ENCODE peak calls at places on chromosome 12, in ten cellular contexts. One of them, this sample, is unnamed.

GRCh38 chr12:14913381-14913781 is 25.0 kb downstream of the ERP27 start:
- DNase-seq in glutamatergic neuron: peak; percentile 64
- DNase-seq in islet precursor cell: peak; percentile 98
- DNase-seq in stomach: peak; percentile 38
- DNase-seq in stimulated activated CD4-positive, alpha-beta T cell treated with anti-CD3 and anti-CD28 coated beads, Interleukin-15, amount 100 ng/mL, for 1 hour: no peak
- DNase-seq in NCI-H82: no peak
- DNase-seq in activated naive CD4-positive, alpha-beta T cell treated with anti-CD3 and anti-CD28 coated beads for 36 hours: no peak
- DNase-seq in GM12878: no peak
- DNase-seq in activated T-helper 1 cell treated with anti-CD3 and anti-CD28 coated beads, Interleukin-12 subunit alpha, Interleukin-12 subunit beta, Interleukin-2, Interleukin-4 antibody, amounts not matched to agents 30 ng/mL and 10 ng/mL and 1 ng/mL, durations not matched to agents 14 hours and 24 hours and 36 hours: no peak
- DNase-seq in CD8-positive, alpha-beta T cell: no peak
- DNase-seq in this sample: no peak

GRCh38 chr12:23556661-23557060 is 392.8 kb downstream of the SOX5 start:
- DNase-seq in NCI-H82: no peak
- DNase-seq in GM12878: no peak
- DNase-seq in activated naive CD4-positive, alpha-beta T cell treated with anti-CD3 and anti-CD28 coated beads for 36 hours: no peak
- DNase-seq in stimulated activated CD4-positive, alpha-beta T cell treated with anti-CD3 and anti-CD28 coated beads, Interleukin-15, amount 100 ng/mL, for 1 hour: no peak
- DNase-seq in stomach: no peak
- DNase-seq in islet precursor cell: no peak
- DNase-seq in activated T-helper 1 cell treated with anti-CD3 and anti-CD28 coated beads, Interleukin-12 subunit alpha, Interleukin-12 subunit beta, Interleukin-2, Interleukin-4 antibody, amounts not matched to agents 30 ng/mL and 10 ng/mL and 1 ng/mL, durations not matched to agents 14 hours and 24 hours and 36 hours: no peak
- DNase-seq in CD8-positive, alpha-beta T cell: no peak
- DNase-seq in glutamatergic neuron: no peak
- DNase-seq in this sample: no peak

GRCh38 chr12:62162214-62162613 is 98.0 kb upstream of the USP15 start:
- DNase-seq in stimulated activated CD4-positive, alpha-beta T cell treated with anti-CD3 and anti-CD28 coated beads, Interleukin-15, amount 100 ng/mL, for 1 hour: no peak
- DNase-seq in islet precursor cell: no peak
- DNase-seq in activated naive CD4-positive, alpha-beta T cell treated with anti-CD3 and anti-CD28 coated beads for 36 hours: no peak
- DNase-seq in activated T-helper 1 cell treated with anti-CD3 and anti-CD28 coated beads, Interleukin-12 subunit alpha, Interleukin-12 subunit beta, Interleukin-2, Interleukin-4 antibody, amounts not matched to agents 30 ng/mL and 10 ng/mL and 1 ng/mL, durations not matched to agents 14 hours and 24 hours and 36 hours: no peak
- DNase-seq in NCI-H82: no peak
- DNase-seq in glutamatergic neuron: no peak
- DNase-seq in GM12878: no peak
- DNase-seq in stomach: no peak
- DNase-seq in CD8-positive, alpha-beta T cell: no peak
- DNase-seq in this sample: no peak

GRCh38 chr12:59484575-59484974 is 111.3 kb upstream of the SLC16A7 start:
- DNase-seq in NCI-H82: no peak
- DNase-seq in islet precursor cell: no peak
- DNase-seq in stimulated activated CD4-positive, alpha-beta T cell treated with anti-CD3 and anti-CD28 coated beads, Interleukin-15, amount 100 ng/mL, for 1 hour: no peak
- DNase-seq in CD8-positive, alpha-beta T cell: no peak
- DNase-seq in glutamatergic neuron: no peak
- DNase-seq in stomach: no peak
- DNase-seq in GM12878: no peak
- DNase-seq in activated T-helper 1 cell treated with anti-CD3 and anti-CD28 coated beads, Interleukin-12 subunit alpha, Interleukin-12 subunit beta, Interleukin-2, Interleukin-4 antibody, amounts not matched to agents 30 ng/mL and 10 ng/mL and 1 ng/mL, durations not matched to agents 14 hours and 24 hours and 36 hours: no peak
- DNase-seq in activated naive CD4-positive, alpha-beta T cell treated with anti-CD3 and anti-CD28 coated beads for 36 hours: no peak
- DNase-seq in this sample: no peak

GRCh38 chr12:72673853-72674252 is 401.7 kb downstream of the TRHDE start:
- DNase-seq in GM12878: peak; percentile 3
- DNase-seq in stimulated activated CD4-positive, alpha-beta T cell treated with anti-CD3 and anti-CD28 coated beads, Interleukin-15, amount 100 ng/mL, for 1 hour: no peak
- DNase-seq in glutamatergic neuron: no peak
- DNase-seq in CD8-positive, alpha-beta T cell: no peak
- DNase-seq in activated T-helper 1 cell treated with anti-CD3 and anti-CD28 coated beads, Interleukin-12 subunit alpha, Interleukin-12 subunit beta, Interleukin-2, Interleukin-4 antibody, amounts not matched to agents 30 ng/mL and 10 ng/mL and 1 ng/mL, durations not matched to agents 14 hours and 24 hours and 36 hours: no peak
- DNase-seq in NCI-H82: no peak
- DNase-seq in stomach: no peak
- DNase-seq in activated naive CD4-positive, alpha-beta T cell treated with anti-CD3 and anti-CD28 coated beads for 36 hours: no peak
- DNase-seq in islet precursor cell: no peak
- DNase-seq in this sample: no peak

GRCh38 chr12:101298426-101298825 is 18.5 kb downstream of the UTP20 start:
- DNase-seq in GM12878: no peak
- DNase-seq in stomach: no peak
- DNase-seq in stimulated activated CD4-positive, alpha-beta T cell treated with anti-CD3 and anti-CD28 coated beads, Interleukin-15, amount 100 ng/mL, for 1 hour: no peak
- DNase-seq in activated naive CD4-positive, alpha-beta T cell treated with anti-CD3 and anti-CD28 coated beads for 36 hours: no peak
- DNase-seq in NCI-H82: no peak
- DNase-seq in CD8-positive, alpha-beta T cell: no peak
- DNase-seq in islet precursor cell: no peak
- DNase-seq in activated T-helper 1 cell treated with anti-CD3 and anti-CD28 coated beads, Interleukin-12 subunit alpha, Interleukin-12 subunit beta, Interleukin-2, Interleukin-4 antibody, amounts not matched to agents 30 ng/mL and 10 ng/mL and 1 ng/mL, durations not matched to agents 14 hours and 24 hours and 36 hours: no peak
- DNase-seq in glutamatergic neuron: no peak
- DNase-seq in this sample: no peak

GRCh38 chr12:121227294-121227693 is 17.4 kb downstream of the P2RX4 start:
- DNase-seq in islet precursor cell: peak; percentile 94
- DNase-seq in GM12878: no peak
- DNase-seq in stomach: peak; percentile 90
- DNase-seq in activated naive CD4-positive, alpha-beta T cell treated with anti-CD3 and anti-CD28 coated beads for 36 hours: no peak
- DNase-seq in CD8-positive, alpha-beta T cell: no peak
- DNase-seq in activated T-helper 1 cell treated with anti-CD3 and anti-CD28 coated beads, Interleukin-12 subunit alpha, Interleukin-12 subunit beta, Interleukin-2, Interleukin-4 antibody, amounts not matched to agents 30 ng/mL and 10 ng/mL and 1 ng/mL, durations not matched to agents 14 hours and 24 hours and 36 hours: no peak
- DNase-seq in glutamatergic neuron: no peak
- DNase-seq in NCI-H82: no peak
- DNase-seq in stimulated activated CD4-positive, alpha-beta T cell treated with anti-CD3 and anti-CD28 coated beads, Interleukin-15, amount 100 ng/mL, for 1 hour: no peak
- DNase-seq in this sample: no peak

GRCh38 chr12:92408072-92408900 is 262.6 kb upstream of the BTG1 start:
- DNase-seq in activated naive CD4-positive, alpha-beta T cell treated with anti-CD3 and anti-CD28 coated beads for 36 hours: peak; percentile 79
- DNase-seq in glutamatergic neuron: peak; percentile 37
- DNase-seq in stimulated activated CD4-positive, alpha-beta T cell treated with anti-CD3 and anti-CD28 coated beads, Interleukin-15, amount 100 ng/mL, for 1 hour: no peak
- DNase-seq in stomach: peak; percentile 31
- DNase-seq in activated T-helper 1 cell treated with anti-CD3 and anti-CD28 coated beads, Interleukin-12 subunit alpha, Interleukin-12 subunit beta, Interleukin-2, Interleukin-4 antibody, amounts not matched to agents 30 ng/mL and 10 ng/mL and 1 ng/mL, durations not matched to agents 14 hours and 24 hours and 36 hours: peak; percentile 37
- DNase-seq in GM12878: no peak
- DNase-seq in NCI-H82: peak; percentile 74
- DNase-seq in CD8-positive, alpha-beta T cell: no peak
- DNase-seq in islet precursor cell: peak; percentile 81
- DNase-seq in this sample: peak; percentile 49

GRCh38 chr12:111389635-111390034 is 16.1 kb upstream of the SH2B3 start:
- DNase-seq in activated naive CD4-positive, alpha-beta T cell treated with anti-CD3 and anti-CD28 coated beads for 36 hours: no peak
- DNase-seq in NCI-H82: no peak
- DNase-seq in glutamatergic neuron: no peak
- DNase-seq in CD8-positive, alpha-beta T cell: no peak
- DNase-seq in islet precursor cell: no peak
- DNase-seq in stomach: no peak
- DNase-seq in stimulated activated CD4-positive, alpha-beta T cell treated with anti-CD3 and anti-CD28 coated beads, Interleukin-15, amount 100 ng/mL, for 1 hour: no peak
- DNase-seq in activated T-helper 1 cell treated with anti-CD3 and anti-CD28 coated beads, Interleukin-12 subunit alpha, Interleukin-12 subunit beta, Interleukin-2, Interleukin-4 antibody, amounts not matched to agents 30 ng/mL and 10 ng/mL and 1 ng/mL, durations not matched to agents 14 hours and 24 hours and 36 hours: no peak
- DNase-seq in GM12878: no peak
- DNase-seq in this sample: no peak

GRCh38 chr12:115261691-115262398 is 577.9 kb upstream of the TBX3 start:
- DNase-seq in NCI-H82: no peak
- DNase-seq in glutamatergic neuron: no peak
- DNase-seq in islet precursor cell: peak; percentile 80
- DNase-seq in activated T-helper 1 cell treated with anti-CD3 and anti-CD28 coated beads, Interleukin-12 subunit alpha, Interleukin-12 subunit beta, Interleukin-2, Interleukin-4 antibody, amounts not matched to agents 30 ng/mL and 10 ng/mL and 1 ng/mL, durations not matched to agents 14 hours and 24 hours and 36 hours: no peak
- DNase-seq in stomach: no peak
- DNase-seq in CD8-positive, alpha-beta T cell: no peak
- DNase-seq in GM12878: no peak
- DNase-seq in stimulated activated CD4-positive, alpha-beta T cell treated with anti-CD3 and anti-CD28 coated beads, Interleukin-15, amount 100 ng/mL, for 1 hour: no peak
- DNase-seq in activated naive CD4-positive, alpha-beta T cell treated with anti-CD3 and anti-CD28 coated beads for 36 hours: no peak
- DNase-seq in this sample: peak; percentile 4

GRCh38 chr12:64522316-64522715 is 70.4 kb downstream of the TBK1 start:
- DNase-seq in CD8-positive, alpha-beta T cell: no peak
- DNase-seq in NCI-H82: no peak
- DNase-seq in islet precursor cell: no peak
- DNase-seq in stomach: no peak
- DNase-seq in glutamatergic neuron: no peak
- DNase-seq in stimulated activated CD4-positive, alpha-beta T cell treated with anti-CD3 and anti-CD28 coated beads, Interleukin-15, amount 100 ng/mL, for 1 hour: no peak
- DNase-seq in activated naive CD4-positive, alpha-beta T cell treated with anti-CD3 and anti-CD28 coated beads for 36 hours: no peak
- DNase-seq in activated T-helper 1 cell treated with anti-CD3 and anti-CD28 coated beads, Interleukin-12 subunit alpha, Interleukin-12 subunit beta, Interleukin-2, Interleukin-4 antibody, amounts not matched to agents 30 ng/mL and 10 ng/mL and 1 ng/mL, durations not matched to agents 14 hours and 24 hours and 36 hours: no peak
- DNase-seq in GM12878: no peak
- DNase-seq in this sample: no peak

GRCh38 chr12:8658361-8658760 is 4.3 kb downstream of the MFAP5 start:
- DNase-seq in activated naive CD4-positive, alpha-beta T cell treated with anti-CD3 and anti-CD28 coated beads for 36 hours: no peak
- DNase-seq in glutamatergic neuron: no peak
- DNase-seq in NCI-H82: no peak
- DNase-seq in stomach: no peak
- DNase-seq in activated T-helper 1 cell treated with anti-CD3 and anti-CD28 coated beads, Interleukin-12 subunit alpha, Interleukin-12 subunit beta, Interleukin-2, Interleukin-4 antibody, amounts not matched to agents 30 ng/mL and 10 ng/mL and 1 ng/mL, durations not matched to agents 14 hours and 24 hours and 36 hours: no peak
- DNase-seq in CD8-positive, alpha-beta T cell: no peak
- DNase-seq in GM12878: no peak
- DNase-seq in stimulated activated CD4-positive, alpha-beta T cell treated with anti-CD3 and anti-CD28 coated beads, Interleukin-15, amount 100 ng/mL, for 1 hour: no peak
- DNase-seq in islet precursor cell: peak; percentile 93
- DNase-seq in this sample: no peak

GRCh38 chr12:1318327-1319031 is 275.9 kb downstream of the FBXL14 start:
- DNase-seq in NCI-H82: peak; percentile 33
- DNase-seq in GM12878: no peak
- DNase-seq in glutamatergic neuron: no peak
- DNase-seq in CD8-positive, alpha-beta T cell: no peak
- DNase-seq in activated T-helper 1 cell treated with anti-CD3 and anti-CD28 coated beads, Interleukin-12 subunit alpha, Interleukin-12 subunit beta, Interleukin-2, Interleukin-4 antibody, amounts not matched to agents 30 ng/mL and 10 ng/mL and 1 ng/mL, durations not matched to agents 14 hours and 24 hours and 36 hours: no peak
- DNase-seq in islet precursor cell: no peak
- DNase-seq in stomach: peak; percentile 33
- DNase-seq in stimulated activated CD4-positive, alpha-beta T cell treated with anti-CD3 and anti-CD28 coated beads, Interleukin-15, amount 100 ng/mL, for 1 hour: no peak
- DNase-seq in activated naive CD4-positive, alpha-beta T cell treated with anti-CD3 and anti-CD28 coated beads for 36 hours: no peak
- DNase-seq in this sample: no peak

GRCh38 chr12:120015313-120015712 is 26.3 kb downstream of the BICDL1 start:
- DNase-seq in islet precursor cell: no peak
- DNase-seq in CD8-positive, alpha-beta T cell: no peak
- DNase-seq in stomach: no peak
- DNase-seq in activated naive CD4-positive, alpha-beta T cell treated with anti-CD3 and anti-CD28 coated beads for 36 hours: peak; percentile 92
- DNase-seq in stimulated activated CD4-positive, alpha-beta T cell treated with anti-CD3 and anti-CD28 coated beads, Interleukin-15, amount 100 ng/mL, for 1 hour: no peak
- DNase-seq in GM12878: peak; percentile 35
- DNase-seq in activated T-helper 1 cell treated with anti-CD3 and anti-CD28 coated beads, Interleukin-12 subunit alpha, Interleukin-12 subunit beta, Interleukin-2, Interleukin-4 antibody, amounts not matched to agents 30 ng/mL and 10 ng/mL and 1 ng/mL, durations not matched to agents 14 hours and 24 hours and 36 hours: peak; percentile 58
- DNase-seq in glutamatergic neuron: no peak
- DNase-seq in NCI-H82: no peak
- DNase-seq in this sample: no peak

GRCh38 chr12:120590741-120591407 is 9.7 kb upstream of the POP5 start:
- DNase-seq in activated T-helper 1 cell treated with anti-CD3 and anti-CD28 coated beads, Interleukin-12 subunit alpha, Interleukin-12 subunit beta, Interleukin-2, Interleukin-4 antibody, amounts not matched to agents 30 ng/mL and 10 ng/mL and 1 ng/mL, durations not matched to agents 14 hours and 24 hours and 36 hours: no peak
- DNase-seq in NCI-H82: no peak
- DNase-seq in islet precursor cell: peak; percentile 66
- DNase-seq in stimulated activated CD4-positive, alpha-beta T cell treated with anti-CD3 and anti-CD28 coated beads, Interleukin-15, amount 100 ng/mL, for 1 hour: no peak
- DNase-seq in activated naive CD4-positive, alpha-beta T cell treated with anti-CD3 and anti-CD28 coated beads for 36 hours: no peak
- DNase-seq in stomach: peak; percentile 58
- DNase-seq in GM12878: no peak
- DNase-seq in glutamatergic neuron: no peak
- DNase-seq in CD8-positive, alpha-beta T cell: no peak
- DNase-seq in this sample: peak; percentile 32

GRCh38 chr12:105960319-105961076 is 178.3 kb downstream of the NUAK1 start:
- DNase-seq in stomach: no peak
- DNase-seq in activated naive CD4-positive, alpha-beta T cell treated with anti-CD3 and anti-CD28 coated beads for 36 hours: no peak
- DNase-seq in CD8-positive, alpha-beta T cell: no peak
- DNase-seq in glutamatergic neuron: no peak
- DNase-seq in NCI-H82: no peak
- DNase-seq in stimulated activated CD4-positive, alpha-beta T cell treated with anti-CD3 and anti-CD28 coated beads, Interleukin-15, amount 100 ng/mL, for 1 hour: no peak
- DNase-seq in GM12878: no peak
- DNase-seq in islet precursor cell: peak; percentile 74
- DNase-seq in activated T-helper 1 cell treated with anti-CD3 and anti-CD28 coated beads, Interleukin-12 subunit alpha, Interleukin-12 subunit beta, Interleukin-2, Interleukin-4 antibody, amounts not matched to agents 30 ng/mL and 10 ng/mL and 1 ng/mL, durations not matched to agents 14 hours and 24 hours and 36 hours: no peak
- DNase-seq in this sample: no peak

GRCh38 chr12:6952860-6953416 is 1.8 kb downstream of the PTPN6 start:
- DNase-seq in GM12878: no peak
- DNase-seq in NCI-H82: no peak
- DNase-seq in glutamatergic neuron: no peak
- DNase-seq in CD8-positive, alpha-beta T cell: no peak
- DNase-seq in activated naive CD4-positive, alpha-beta T cell treated with anti-CD3 and anti-CD28 coated beads for 36 hours: peak; percentile 39
- DNase-seq in activated T-helper 1 cell treated with anti-CD3 and anti-CD28 coated beads, Interleukin-12 subunit alpha, Interleukin-12 subunit beta, Interleukin-2, Interleukin-4 antibody, amounts not matched to agents 30 ng/mL and 10 ng/mL and 1 ng/mL, durations not matched to agents 14 hours and 24 hours and 36 hours: no peak
- DNase-seq in islet precursor cell: no peak
- DNase-seq in stomach: no peak
- DNase-seq in stimulated activated CD4-positive, alpha-beta T cell treated with anti-CD3 and anti-CD28 coated beads, Interleukin-15, amount 100 ng/mL, for 1 hour: no peak
- DNase-seq in this sample: no peak

GRCh38 chr12:24307716-24308335 is 358.4 kb upstream of the SOX5 start:
- DNase-seq in stimulated activated CD4-positive, alpha-beta T cell treated with anti-CD3 and anti-CD28 coated beads, Interleukin-15, amount 100 ng/mL, for 1 hour: no peak
- DNase-seq in NCI-H82: no peak
- DNase-seq in islet precursor cell: peak; percentile 71
- DNase-seq in activated T-helper 1 cell treated with anti-CD3 and anti-CD28 coated beads, Interleukin-12 subunit alpha, Interleukin-12 subunit beta, Interleukin-2, Interleukin-4 antibody, amounts not matched to agents 30 ng/mL and 10 ng/mL and 1 ng/mL, durations not matched to agents 14 hours and 24 hours and 36 hours: no peak
- DNase-seq in stomach: no peak
- DNase-seq in CD8-positive, alpha-beta T cell: no peak
- DNase-seq in glutamatergic neuron: no peak
- DNase-seq in activated naive CD4-positive, alpha-beta T cell treated with anti-CD3 and anti-CD28 coated beads for 36 hours: no peak
- DNase-seq in GM12878: no peak
- DNase-seq in this sample: no peak

This sample was measured in HuH-7.